ENCODE peak calls at places on chromosomes 16 and 17, in eight cellular contexts. W, B, K, R, G, P, Y and L are unnamed samples.

GRCh38 chr16:31420037-31420436 is 8.1 kb downstream of the COX6A2 start:
- DNase-seq in Y (no peak), K (no peak), W (no peak), R (no peak), B (no peak), G (no peak), P (no peak), L (no peak)

GRCh38 chr16:86158688-86159360 is 259.9 kb downstream of the IRF8 start:
- DNase-seq in B (no peak), P (no peak), G (peak), W (peak), R (no peak), K (no peak), Y (no peak), L (no peak)

GRCh38 chr16:921321-921905 is 49.4 kb downstream of the LMF1 start:
- DNase-seq in P (no peak), Y (no peak), B (no peak), R (no peak), W (no peak), K (peak), G (no peak), L (no peak)

GRCh38 chr16:27816561-27816960 is 247.0 kb downstream of the GSG1L start:
- DNase-seq in P (no peak), B (peak), R (no peak), Y (no peak), W (no peak), K (no peak), G (no peak), L (no peak)

GRCh38 chr17:40646791-40647548 is 648 bp downstream of the SMARCE1 start:
- DNase-seq in B (no peak), W (peak), R (no peak), P (peak), G (peak), K (no peak), Y (no peak), L (peak)

GRCh38 chr17:29617481-29618271 is 5.0 kb downstream of the CORO6 start:
- DNase-seq in R (peak), P (peak), G (peak), Y (peak), B (peak), W (peak), K (peak), L (peak)

GRCh38 chr16:22967696-22968095 is 153.7 kb downstream of the HS3ST2 start:
- DNase-seq in Y (no peak), W (no peak), B (no peak), R (no peak), K (no peak), G (no peak), P (no peak), L (no peak)

GRCh38 chr16:12186774-12187335 is 210.3 kb downstream of the SNX29 start:
- DNase-seq in K (no peak), B (no peak), G (no peak), W (peak), R (no peak), Y (no peak), P (no peak), L (no peak)

GRCh38 chr17:43056051-43056450 is 31.0 kb downstream of the RND2 start:
- DNase-seq in R (no peak), B (no peak), W (no peak), P (no peak), K (no peak), Y (no peak), G (no peak), L (no peak)

GRCh38 chr17:77400445-77400870 is 259.7 kb downstream of the SEC14L1 start:
- DNase-seq in P (peak), Y (no peak), K (peak), G (peak), R (no peak), W (peak), B (peak), L (no peak)

GRCh38 chr16:75251280-75252048 is at the start of gene BCAR1:
- DNase-seq in Y (peak), W (peak), K (peak), G (peak), P (peak), R (peak), B (peak), L (peak)

GRCh38 chr16:79691001-79691400 is 90.5 kb upstream of the MAF start:
- DNase-seq in P (no peak), G (no peak), R (no peak), B (no peak), Y (no peak), K (no peak), W (no peak), L (no peak)

GRCh38 chr17:72173475-72174116 is 52.8 kb downstream of the SOX9 start:
- DNase-seq in B (no peak), R (no peak), K (no peak), P (no peak), Y (no peak), W (no peak), G (no peak), L (no peak)

GRCh38 chr16:64356267-64356666 is 765.6 kb downstream of the CDH11 start:
- DNase-seq in G (peak), B (no peak), W (no peak), Y (no peak), R (no peak), K (no peak), P (no peak), L (no peak)

GRCh38 chr16:1713331-1713730 is 7.3 kb downstream of the MAPK8IP3 start:
- DNase-seq in W (no peak), Y (no peak), R (no peak), B (no peak), K (no peak), P (no peak), G (no peak), L (no peak)

GRCh38 chr16:11501583-11502138 is 85.1 kb downstream of the LITAF start:
- DNase-seq in R (no peak), W (no peak), K (no peak), G (no peak), P (no peak), B (peak), Y (no peak), L (no peak)

GRCh38 chr17:36674278-36674650 is 72.9 kb downstream of the MRM1 start:
- DNase-seq in R (no peak), K (no peak), W (no peak), P (no peak), B (no peak), G (no peak), Y (no peak), L (no peak)

GRCh38 chr17:41126412-41126811 is 2.4 kb upstream of the KRTAP4-12 start:
- DNase-seq in R (no peak), G (no peak), B (no peak), K (no peak), Y (no peak), P (no peak), W (no peak), L (no peak)

GRCh38 chr16:30574678-30575077 is 3.2 kb upstream of the ZNF688 start:
- DNase-seq in P (no peak), K (no peak), W (no peak), B (no peak), G (no peak), R (no peak), Y (no peak), L (no peak)

GRCh38 chr17:43701318-43701743 is 39.6 kb upstream of the MEOX1 start:
- DNase-seq in R (no peak), G (peak), K (no peak), P (no peak), Y (no peak), W (no peak), B (no peak), L (no peak)

GRCh38 chr16:261031-261691 is 14.6 kb downstream of the RGS11 start:
- DNase-seq in R (no peak), W (no peak), Y (no peak), B (no peak), K (no peak), G (no peak), P (no peak), L (no peak)

GRCh38 chr16:68992521-68992920 is 112.9 kb upstream of the HAS3 start:
- DNase-seq in R (no peak), G (peak), Y (no peak), K (no peak), P (no peak), W (peak), B (no peak), L (no peak)

GRCh38 chr16:29674188-29674587 is 4.8 kb upstream of the QPRT start:
- DNase-seq in B (no peak), K (peak), P (no peak), R (peak), G (peak), Y (no peak), W (no peak), L (no peak)

GRCh38 chr17:67779098-67779672 is 46.1 kb upstream of the BPTF start:
- DNase-seq in B (peak), K (no peak), G (peak), W (peak), R (peak), P (peak), Y (no peak), L (peak)

GRCh38 chr17:38528101-38528500 is 77.7 kb downstream of the SRCIN1 start:
- DNase-seq in P (no peak), G (no peak), R (no peak), B (no peak), Y (no peak), W (no peak), K (no peak), L (no peak)

GRCh38 chr17:57420674-57421392 is 164.5 kb downstream of the MSI2 start:
- DNase-seq in Y (no peak), G (no peak), W (no peak), K (no peak), R (no peak), B (no peak), P (no peak), L (no peak)

GRCh38 chr17:36937001-36937960 is at the start of gene LHX1:
- DNase-seq in W (no peak), K (no peak), Y (no peak), G (no peak), B (peak), P (no peak), R (no peak), L (no peak)

GRCh38 chr17:31696184-31696602 is 162.9 kb downstream of the COPRS start:
- DNase-seq in R (peak), P (no peak), B (peak), G (peak), K (peak), W (no peak), Y (peak), L (peak)

GRCh38 chr16:693766-694165 is 3.6 kb upstream of the WDR24 start:
- DNase-seq in K (no peak), Y (no peak), R (no peak), B (no peak), W (no peak), P (no peak), G (no peak), L (no peak)

GRCh38 chr17:40471856-40472732 is 28.8 kb downstream of the IGFBP4 start:
- DNase-seq in K (no peak), Y (no peak), W (no peak), G (no peak), P (no peak), R (no peak), B (no peak), L (no peak)

GRCh38 chr17:78796134-78796900 is 14.2 kb upstream of the CYTH1 start:
- DNase-seq in W (no peak), P (no peak), R (no peak), G (no peak), Y (no peak), K (peak), B (no peak), L (no peak)

GRCh38 chr16:57801098-57801855 is 1.0 kb downstream of the KIFC3 start:
- DNase-seq in P (no peak), W (peak), Y (no peak), K (peak), B (no peak), R (no peak), G (peak), L (no peak)

DNA sequence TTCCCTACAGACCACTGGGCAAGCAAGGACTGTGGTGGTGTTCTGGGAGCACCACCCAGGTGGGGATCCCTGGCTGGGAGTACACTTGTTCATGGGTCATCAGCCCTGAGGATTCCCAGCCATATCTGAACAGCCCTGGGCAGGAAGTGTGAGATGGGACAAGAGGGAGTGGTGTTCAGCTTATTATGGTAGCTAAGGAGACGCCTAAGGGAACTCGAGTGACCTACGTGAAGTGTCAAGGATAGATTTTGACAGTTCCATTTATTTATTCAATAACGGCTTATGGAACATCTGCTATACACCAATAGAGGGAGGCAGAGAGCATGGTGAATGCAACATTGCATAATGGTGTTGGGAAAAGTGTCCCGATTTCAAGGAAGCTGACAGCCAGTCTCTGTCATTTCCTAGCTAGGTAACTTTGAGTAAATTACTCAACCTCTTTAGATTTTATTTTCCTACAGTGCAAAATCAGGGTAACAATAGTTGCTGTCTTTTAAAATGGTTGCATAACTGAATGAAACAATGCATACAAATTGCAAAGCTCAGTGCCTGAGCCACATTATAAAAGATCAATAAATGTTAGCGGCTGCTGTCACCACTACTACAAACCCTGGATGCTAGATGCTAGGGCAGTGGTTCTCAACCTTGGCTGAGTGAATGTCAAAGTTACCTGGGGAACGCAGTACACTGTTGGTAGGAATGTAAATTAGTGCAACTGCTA is 534.1 kb downstream of the GRIN2A start:
- DNase-seq in Y (no peak), P (peak), W (peak), R (no peak), B (no peak), G (peak), K (no peak), L (peak)
- TF ChIP-seq CTCF in Y (peak), P (peak), W (peak), R (no peak), B (peak), G (peak), K (peak), L (peak)

GRCh38 chr17:80894439-80894721 is 97.3 kb upstream of the CHMP6 start:
- DNase-seq in K (no peak), R (no peak), Y (no peak), P (no peak), W (no peak), G (no peak), B (no peak), L (no peak)
- TF ChIP-seq CTCF in K (no peak), R (no peak), Y (no peak), P (no peak), W (no peak), G (no peak), B (no peak), L (peak)

GRCh38 chr17:18087610-18088491 is at the start of gene DRG2:
- DNase-seq in B (peak), R (peak), P (peak), Y (peak), G (peak), W (peak), K (peak), L (peak)

GRCh38 chr17:18089613-18090012 is 1.9 kb downstream of the DRG2 start:
- DNase-seq in B (no peak), R (no peak), W (no peak), K (peak), P (no peak), G (no peak), Y (no peak), L (no peak)

GRCh38 chr17:18099516-18099915 is 9.0 kb upstream of the MYO15A start:
- DNase-seq in B (no peak), K (no peak), P (no peak), W (no peak), Y (no peak), R (no peak), G (no peak), L (no peak)

GRCh38 chr17:18094409-18094807 is 6.7 kb downstream of the DRG2 start:
- DNase-seq in G (no peak), R (no peak), W (no peak), Y (no peak), B (no peak), P (no peak), K (no peak), L (no peak)

GRCh38 chr17:18093616-18094408 is 6.1 kb downstream of the DRG2 start:
- DNase-seq in K (no peak), B (peak), W (peak), Y (no peak), R (no peak), P (no peak), G (peak), L (no peak)
- TF ChIP-seq CTCF in K (no peak), B (peak), W (peak), Y (no peak), R (no peak), P (no peak), G (peak), L (peak)

GRCh38 chr16:54430491-54431030 is 144.0 kb upstream of the IRX3 start:
- DNase-seq in R (no peak), K (no peak), P (no peak), W (no peak), B (no peak), G (peak), Y (no peak), L (no peak)

GRCh38 chr16:54431041-54431996 is 144.7 kb upstream of the IRX3 start:
- DNase-seq in G (peak), K (no peak), R (no peak), W (no peak), P (no peak), Y (no peak), B (no peak), L (no peak)

GRCh38 chr16:54431997-54432367 is 145.4 kb upstream of the IRX3 start:
- DNase-seq in Y (no peak), G (no peak), R (no peak), B (no peak), W (no peak), K (no peak), P (no peak), L (no peak)

GRCh38 chr16:54434859-54435258 is 148.3 kb upstream of the IRX3 start:
- DNase-seq in B (no peak), R (no peak), Y (no peak), W (no peak), K (no peak), G (no peak), P (no peak), L (no peak)

DNA sequence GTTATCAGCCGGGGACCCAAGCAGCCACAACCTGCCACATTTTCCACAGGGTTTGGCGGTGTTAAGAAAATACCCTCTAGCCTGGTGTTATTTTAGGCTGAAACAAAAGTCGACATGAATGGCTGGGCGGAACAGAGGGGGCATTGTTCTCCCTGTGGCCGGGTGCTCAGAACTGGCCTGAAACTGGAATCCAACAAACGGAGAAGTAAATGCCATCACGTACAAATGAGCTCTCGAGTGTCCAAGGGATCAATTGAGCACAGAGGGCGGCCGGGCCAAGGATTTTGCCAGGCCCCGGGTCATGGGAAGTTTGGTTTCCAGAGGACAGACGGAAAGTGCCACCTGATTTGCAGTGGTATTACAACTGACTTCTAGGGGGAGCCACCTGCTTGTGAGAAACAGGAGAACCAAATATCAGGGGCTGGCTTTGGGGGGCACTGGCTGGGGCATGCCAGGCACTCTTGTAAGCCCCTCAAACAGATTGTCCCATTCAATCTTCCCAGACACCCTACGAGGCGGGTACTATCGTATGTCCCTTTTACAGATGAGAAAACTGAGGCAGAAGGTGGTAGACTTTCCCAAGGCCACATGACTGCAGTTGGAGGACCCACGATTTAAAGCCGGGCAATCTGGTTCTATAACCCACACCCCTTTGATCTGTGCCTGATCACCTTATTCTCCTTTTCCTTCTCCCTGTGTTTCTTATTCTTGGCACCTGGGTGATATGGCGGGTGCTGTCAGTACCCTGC is 146.1 kb upstream of the IRX3 start:
- DNase-seq in R (no peak), P (no peak), B (no peak), K (no peak), Y (no peak), G (no peak), W (no peak), L (peak)
- TF ChIP-seq CTCF in R (no peak), P (no peak), B (no peak), K (no peak), Y (no peak), G (no peak), W (no peak), L (no peak)

GRCh38 chr17:4934173-4934979 is 2.3 kb downstream of the GP1BA start:
- DNase-seq in B (peak), K (peak), R (no peak), G (peak), W (peak), Y (no peak), P (peak), L (no peak)

GRCh38 chr17:4935650-4936049 is 3.6 kb downstream of the GP1BA start:
- DNase-seq in Y (no peak), B (no peak), P (no peak), K (no peak), W (no peak), G (no peak), R (no peak), L (no peak)

GRCh38 chr17:4933646-4934045 is 1.6 kb downstream of the GP1BA start:
- DNase-seq in P (no peak), R (no peak), K (peak), B (no peak), Y (no peak), G (no peak), W (no peak), L (no peak)

GRCh38 chr17:4931974-4932373 is at the start of gene GP1BA:
- DNase-seq in K (no peak), P (no peak), Y (no peak), W (no peak), R (no peak), B (no peak), G (no peak), L (no peak)

DNA sequence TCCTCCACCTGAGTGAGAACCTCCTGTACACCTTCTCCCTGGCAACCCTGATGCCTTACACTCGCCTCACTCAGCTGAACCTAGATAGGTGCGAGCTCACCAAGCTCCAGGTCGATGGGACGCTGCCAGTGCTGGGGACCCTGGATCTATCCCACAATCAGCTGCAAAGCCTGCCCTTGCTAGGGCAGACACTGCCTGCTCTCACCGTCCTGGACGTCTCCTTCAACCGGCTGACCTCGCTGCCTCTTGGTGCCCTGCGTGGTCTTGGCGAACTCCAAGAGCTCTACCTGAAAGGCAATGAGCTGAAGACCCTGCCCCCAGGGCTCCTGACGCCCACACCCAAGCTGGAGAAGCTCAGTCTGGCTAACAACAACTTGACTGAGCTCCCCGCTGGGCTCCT is 679 bp downstream of the GP1BA start:
- DNase-seq in P (no peak), R (no peak), G (no peak), W (no peak), Y (no peak), K (peak), B (no peak), L (no peak)
- TF ChIP-seq CTCF in P (no peak), R (no peak), G (no peak), W (no peak), Y (no peak), K (no peak), B (no peak), L (no peak)

GRCh38 chr17:48733632-48734327 is 5.2 kb upstream of the HOXB13 start:
- DNase-seq in R (no peak), B (no peak), P (no peak), Y (no peak), W (no peak), K (no peak), G (no peak), L (no peak)
- TF ChIP-seq CTCF in R (no peak), B (no peak), P (no peak), Y (no peak), W (no peak), K (no peak), G (no peak), L (no peak)